ENCODE peak calls at places on chromosomes 3 and 15, in six cellular contexts. V, T, O, F, G and K are unnamed samples.

GRCh38 chr15:70853270-70853854 is 595 bp downstream of the LARP6 start:
- DNase-seq in V (no peak), T (no peak), O (peak; percentile 55), F (peak; percentile 88), G (no peak), K (peak; percentile 31)

GRCh38 chr15:79994651-79995050 is 23.7 kb upstream of the BCL2A1 start:
- DNase-seq in V (peak; percentile 98), T (peak; percentile 39), O (no peak), F (peak; percentile 57), G (no peak), K (no peak)

GRCh38 chr15:67997996-67998395 is 56.1 kb upstream of the PIAS1 start:
- DNase-seq in V (peak; percentile 84), T (peak; percentile 20), O (no peak), F (peak; percentile 46), G (no peak), K (no peak)

GRCh38 chr15:72790302-72790955 is 6.9 kb upstream of the ADPGK start:
- DNase-seq in V (no peak), T (no peak), O (no peak), F (peak; percentile 74), G (no peak), K (no peak)

GRCh38 chr15:82624008-82624407 is 23.2 kb downstream of the CPEB1 start:
- DNase-seq in V (peak; percentile 59), T (no peak), O (no peak), F (peak; percentile 63), G (no peak), K (no peak)

GRCh38 chr15:65287515-65287845 is 797 bp upstream of the PARP16 start:
- DNase-seq in V (no peak), T (no peak), O (peak; percentile 25), F (no peak), G (no peak), K (no peak)

GRCh38 chr15:39232512-39232911 is 348.4 kb upstream of the THBS1 start:
- DNase-seq in V (peak; percentile 44), T (no peak), O (no peak), F (peak; percentile 93), G (no peak), K (no peak)

GRCh38 chr3:165378761-165379160 is 182.6 kb upstream of the SLITRK3 start:
- DNase-seq in V (no peak), T (no peak), O (no peak), F (no peak), G (no peak), K (no peak)

GRCh38 chr3:72152551-72153476 is 367.9 kb upstream of the PROK2 start:
- DNase-seq in V (no peak), T (peak; percentile 22), O (no peak), F (peak; percentile 85), G (no peak), K (no peak)

GRCh38 chr15:99628374-99629001 is 62.7 kb downstream of the MEF2A start:
- DNase-seq in V (no peak), T (no peak), O (no peak), F (no peak), G (no peak), K (no peak)

GRCh38 chr3:49495016-49495415 is 24.9 kb downstream of the DAG1 start:
- DNase-seq in V (no peak), T (no peak), O (no peak), F (no peak), G (no peak), K (no peak)

GRCh38 chr3:152037953-152038352 is 164.5 kb downstream of the SUCNR1 start:
- DNase-seq in V (no peak), T (no peak), O (no peak), F (no peak), G (no peak), K (no peak)

GRCh38 chr15:57158997-57159668 is 217.2 kb upstream of the CGNL1 start:
- DNase-seq in V (no peak), T (no peak), O (no peak), F (no peak), G (no peak), K (no peak)

GRCh38 chr15:39110746-39111145 is 470.1 kb upstream of the THBS1 start:
- DNase-seq in V (no peak), T (no peak), O (no peak), F (peak; percentile 66), G (no peak), K (no peak)

GRCh38 chr3:11206316-11206715 is 52.0 kb downstream of the HRH1 start:
- DNase-seq in V (no peak), T (no peak), O (no peak), F (no peak), G (no peak), K (no peak)

GRCh38 chr3:99504258-99504657 is 134.1 kb upstream of the COL8A1 start:
- DNase-seq in V (no peak), T (no peak), O (no peak), F (peak; percentile 29), G (no peak), K (no peak)

GRCh38 chr3:124584552-124585391 is 145.5 kb upstream of the UMPS start:
- DNase-seq in V (peak; percentile 45), T (peak; percentile 88), O (peak; percentile 18), F (peak; percentile 58), G (no peak), K (no peak)

GRCh38 chr3:15757824-15758223 is 40.0 kb downstream of the ANKRD28 start:
- DNase-seq in V (no peak), T (no peak), O (no peak), F (no peak), G (no peak), K (no peak)

GRCh38 chr3:15300318-15301078 is 31.9 kb downstream of the SH3BP5 start:
- DNase-seq in V (peak; percentile 84), T (peak; percentile 22), O (no peak), F (peak; percentile 93), G (no peak), K (no peak)

GRCh38 chr3:102756706-102757105 is 321.9 kb downstream of the ZPLD1 start:
- DNase-seq in V (no peak), T (no peak), O (no peak), F (no peak), G (no peak), K (no peak)

GRCh38 chr3:14440531-14441239 is 38.3 kb downstream of the SLC6A6 start:
- DNase-seq in V (peak; percentile 42), T (peak; percentile 52), O (no peak), F (no peak), G (no peak), K (no peak)

GRCh38 chr3:55511895-55512585 is 24.9 kb upstream of the WNT5A start:
- DNase-seq in V (no peak), T (no peak), O (no peak), F (peak; percentile 90), G (no peak), K (no peak)

GRCh38 chr3:168883145-168883544 is 780.4 kb downstream of the MECOM start:
- DNase-seq in V (no peak), T (no peak), O (no peak), F (no peak), G (no peak), K (no peak)

GRCh38 chr15:75171408-75171807 is 30.3 kb upstream of the C15orf39 start:
- DNase-seq in V (peak; percentile 62), T (peak; percentile 35), O (peak; percentile 73), F (peak; percentile 85), G (no peak), K (no peak)

GRCh38 chr15:62734706-62735105 is 307.8 kb upstream of the TPM1 start:
- DNase-seq in V (no peak), T (no peak), O (no peak), F (no peak), G (no peak), K (no peak)

GRCh38 chr15:74724570-74725240 is 623 bp downstream of the CYP1A1 start:
- DNase-seq in V (no peak), T (no peak), O (no peak), F (no peak), G (no peak), K (no peak)

GRCh38 chr3:125062904-125063618 is 7.3 kb upstream of the HEG1 start:
- DNase-seq in V (peak; percentile 99), T (peak; percentile 65), O (no peak), F (peak; percentile 93), G (no peak), K (no peak)

GRCh38 chr15:39403674-39404117 is 177.2 kb upstream of the THBS1 start:
- DNase-seq in V (peak; percentile 87), T (peak; percentile 20), O (no peak), F (peak; percentile 57), G (no peak), K (no peak)

GRCh38 chr15:90955911-90956310 is 1.2 kb downstream of the RCCD1 start:
- DNase-seq in V (no peak), T (peak; percentile 30), O (peak; percentile 58), F (no peak), G (no peak), K (peak; percentile 46)

GRCh38 chr3:47885168-47885567 is 82.2 kb downstream of the DHX30 start:
- DNase-seq in V (no peak), T (no peak), O (no peak), F (no peak), G (no peak), K (no peak)

GRCh38 chr3:150107429-150108175 is 136.9 kb upstream of the PFN2 start:
- DNase-seq in V (no peak), T (no peak), O (no peak), F (peak; percentile 35), G (no peak), K (no peak)

GRCh38 chr3:13874891-13875290 is 5.0 kb downstream of the WNT7A start:
- DNase-seq in V (no peak), T (no peak), O (no peak), F (no peak), G (no peak), K (no peak)

GRCh38 chr3:57974796-57975388 is 33.3 kb upstream of the FLNB start:
- DNase-seq in V (peak; percentile 91), T (no peak), O (no peak), F (peak; percentile 94), G (no peak), K (no peak)

GRCh38 chr3:135191690-135192089 is 396.6 kb downstream of the EPHB1 start:
- DNase-seq in V (no peak), T (no peak), O (no peak), F (no peak), G (no peak), K (no peak)

GRCh38 chr15:70512772-70513362 is 250.5 kb downstream of the UACA start:
- DNase-seq in V (peak; percentile 45), T (peak; percentile 75), O (peak; percentile 91), F (peak; percentile 70), G (no peak), K (no peak)

GRCh38 chr3:116950302-116951055 is 240.9 kb downstream of the TUSC7 start:
- DNase-seq in V (no peak), T (no peak), O (no peak), F (no peak), G (no peak), K (no peak)

GRCh38 chr3:39657075-39657474 is 152.3 kb upstream of the MYRIP start:
- DNase-seq in V (no peak), T (no peak), O (no peak), F (no peak), G (no peak), K (no peak)